ENCODE peak calls at places on chromosomes 7 and 10, in four cellular contexts. One of them, this sample, is unnamed.

GRCh38 chr7:119929891-119930290 is 343.1 kb upstream of the KCND2 start:
- DNase-seq in neural progenitor cell: no peak
- DNase-seq in GM23338: no peak
- DNase-seq in A673: no peak
- DNase-seq in this sample: no peak

GRCh38 chr7:495761-496321 is 23.8 kb downstream of the PDGFA start:
- DNase-seq in A673: no peak
- DNase-seq in GM23338: no peak
- DNase-seq in neural progenitor cell: no peak
- DNase-seq in this sample: no peak

GRCh38 chr7:112045222-112045621 is 161.0 kb downstream of the DOCK4 start:
- DNase-seq in A673: no peak
- DNase-seq in neural progenitor cell: no peak
- DNase-seq in GM23338: no peak
- DNase-seq in this sample: no peak

GRCh38 chr10:45354261-45354660 is 19.8 kb upstream of the ALOX5 start:
- DNase-seq in GM23338: no peak
- DNase-seq in A673: no peak
- DNase-seq in neural progenitor cell: no peak
- DNase-seq in this sample: no peak

GRCh38 chr10:28171468-28172235 is 131.2 kb downstream of the MPP7 start:
- DNase-seq in A673: no peak
- DNase-seq in GM23338: peak; percentile 24
- DNase-seq in neural progenitor cell: no peak
- DNase-seq in this sample: no peak

GRCh38 chr7:6577369-6578113 is at the start of gene ZDHHC4:
- DNase-seq in neural progenitor cell: peak; percentile 89
- DNase-seq in A673: peak; percentile 94
- DNase-seq in GM23338: peak; percentile 91
- DNase-seq in this sample: peak; percentile 58

GRCh38 chr7:194996-195829 is 2.8 kb downstream of the FAM20C start:
- DNase-seq in GM23338: no peak
- DNase-seq in A673: peak; percentile 18
- DNase-seq in neural progenitor cell: no peak
- DNase-seq in this sample: no peak

GRCh38 chr10:117214401-117214800 is 17.1 kb downstream of the KCNK18 start:
- DNase-seq in neural progenitor cell: no peak
- DNase-seq in A673: no peak
- DNase-seq in GM23338: no peak
- DNase-seq in this sample: no peak

GRCh38 chr10:87608756-87609155 is 50.9 kb upstream of the PAPSS2 start:
- DNase-seq in neural progenitor cell: no peak
- DNase-seq in GM23338: peak; percentile 25
- DNase-seq in A673: peak; percentile 34
- DNase-seq in this sample: no peak

GRCh38 chr10:61286695-61287094 is 166.5 kb downstream of the TMEM26 start:
- DNase-seq in A673: no peak
- DNase-seq in neural progenitor cell: no peak
- DNase-seq in GM23338: no peak
- DNase-seq in this sample: no peak

GRCh38 chr10:77029684-77030407 is 607.8 kb downstream of the KCNMA1 start:
- DNase-seq in GM23338: no peak
- DNase-seq in neural progenitor cell: no peak
- DNase-seq in A673: peak; percentile 14
- DNase-seq in this sample: no peak

GRCh38 chr10:105770813-105771212 is 1129.7 kb downstream of the SORCS3 start:
- DNase-seq in neural progenitor cell: peak; percentile 31
- DNase-seq in A673: no peak
- DNase-seq in GM23338: no peak
- DNase-seq in this sample: no peak

GRCh38 chr10:21424511-21424910 is 101.0 kb downstream of the SKIDA1 start:
- DNase-seq in GM23338: no peak
- DNase-seq in neural progenitor cell: no peak
- DNase-seq in A673: peak; percentile 87
- DNase-seq in this sample: no peak

GRCh38 chr10:10613654-10614244 is 403.9 kb upstream of the CELF2 start:
- DNase-seq in neural progenitor cell: no peak
- DNase-seq in GM23338: no peak
- DNase-seq in A673: no peak
- DNase-seq in this sample: no peak

GRCh38 chr10:25555865-25556264 is 378.2 kb upstream of the MYO3A start:
- DNase-seq in neural progenitor cell: no peak
- DNase-seq in A673: peak; percentile 31
- DNase-seq in GM23338: peak; percentile 48
- DNase-seq in this sample: no peak

GRCh38 chr10:120984221-120984620 is 133.1 kb downstream of the WDR11 start:
- DNase-seq in A673: no peak
- DNase-seq in GM23338: no peak
- DNase-seq in neural progenitor cell: no peak
- DNase-seq in this sample: no peak

GRCh38 chr7:111864291-111864976 is 302.1 kb upstream of the IMMP2L start:
- DNase-seq in neural progenitor cell: no peak
- DNase-seq in A673: no peak
- DNase-seq in GM23338: no peak
- DNase-seq in this sample: no peak

GRCh38 chr7:101125989-101126650 is 784 bp upstream of the SERPINE1 start:
- DNase-seq in A673: no peak
- DNase-seq in GM23338: no peak
- DNase-seq in neural progenitor cell: no peak
- DNase-seq in this sample: no peak

GRCh38 chr10:22219308-22219707 is 1.5 kb upstream of the EBLN1 start:
- DNase-seq in A673: no peak
- DNase-seq in GM23338: no peak
- DNase-seq in neural progenitor cell: no peak
- DNase-seq in this sample: no peak

GRCh38 chr10:66822801-66823200 is 103.0 kb upstream of the LRRTM3 start:
- DNase-seq in GM23338: peak; percentile 44
- DNase-seq in neural progenitor cell: peak; percentile 90
- DNase-seq in A673: peak; percentile 22
- DNase-seq in this sample: no peak

GRCh38 chr10:30007406-30007805 is 52.0 kb downstream of the JCAD start:
- DNase-seq in neural progenitor cell: no peak
- DNase-seq in A673: no peak
- DNase-seq in GM23338: no peak
- DNase-seq in this sample: no peak

GRCh38 chr7:50656141-50656895 is 91.1 kb upstream of the DDC start:
- DNase-seq in GM23338: no peak
- DNase-seq in neural progenitor cell: no peak
- DNase-seq in A673: no peak
- DNase-seq in this sample: no peak

GRCh38 chr7:42106562-42106961 is 130.4 kb downstream of the GLI3 start:
- DNase-seq in neural progenitor cell: no peak
- DNase-seq in A673: peak; percentile 32
- DNase-seq in GM23338: no peak
- DNase-seq in this sample: no peak

GRCh38 chr10:86170255-86171153 is 196.1 kb downstream of the GRID1 start:
- DNase-seq in neural progenitor cell: no peak
- DNase-seq in A673: no peak
- DNase-seq in GM23338: no peak
- DNase-seq in this sample: no peak

GRCh38 chr10:130775311-130775710 is 536.2 kb downstream of the TCERG1L start:
- DNase-seq in A673: no peak
- DNase-seq in neural progenitor cell: no peak
- DNase-seq in GM23338: no peak
- DNase-seq in this sample: no peak

GRCh38 chr7:133095119-133095671 is 13.3 kb upstream of the CHCHD3 start:
- DNase-seq in GM23338: no peak
- DNase-seq in A673: no peak
- DNase-seq in neural progenitor cell: peak; percentile 5
- DNase-seq in this sample: no peak

GRCh38 chr10:95496951-95497350 is 64.2 kb downstream of the SORBS1 start:
- DNase-seq in neural progenitor cell: no peak
- DNase-seq in A673: no peak
- DNase-seq in GM23338: no peak
- DNase-seq in this sample: no peak

DNA sequence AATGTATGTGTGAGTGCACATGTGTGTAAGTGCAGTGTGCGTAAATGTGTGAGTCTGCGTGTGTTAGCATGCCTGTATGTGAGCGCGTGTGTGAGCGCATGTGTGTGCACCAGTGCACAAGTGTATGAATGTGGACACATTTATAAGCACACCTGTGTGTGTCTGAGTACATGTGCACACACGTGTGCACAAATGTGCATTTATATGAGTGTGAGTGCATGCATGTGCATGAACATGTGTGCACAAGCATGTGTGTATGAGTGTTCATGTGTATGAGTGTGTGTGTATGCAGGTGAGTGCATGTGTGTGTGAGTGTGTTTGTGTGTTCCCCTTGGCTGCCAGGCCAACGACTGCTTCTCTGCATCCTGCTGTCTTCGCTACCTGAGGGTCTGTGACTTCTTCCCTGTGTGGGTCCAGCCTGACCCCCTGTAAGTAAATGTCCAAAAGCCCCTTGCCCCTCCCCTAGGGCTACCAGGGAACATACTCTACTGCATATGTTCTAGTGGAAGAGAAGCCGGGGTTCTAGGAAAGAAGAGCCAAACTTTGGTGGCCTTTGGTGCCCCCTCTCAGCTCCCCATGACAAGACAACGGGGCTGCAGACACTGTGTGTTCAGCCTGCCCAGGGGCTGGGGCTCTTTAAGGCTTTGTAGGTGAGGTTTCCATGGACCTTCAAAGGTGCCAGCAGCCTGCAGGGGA is 17.0 kb downstream of the GOLGA7B start:
- DNase-seq in A673: no peak
- DNase-seq in GM23338: peak; percentile 38
- DNase-seq in neural progenitor cell: peak; percentile 22
- DNase-seq in this sample: no peak
- TF ChIP-seq CTCF in A673: no peak
- TF ChIP-seq CTCF in GM23338: peak; percentile 57
- TF ChIP-seq CTCF in neural progenitor cell: peak; percentile 19
- TF ChIP-seq CTCF in this sample: no peak

DNA sequence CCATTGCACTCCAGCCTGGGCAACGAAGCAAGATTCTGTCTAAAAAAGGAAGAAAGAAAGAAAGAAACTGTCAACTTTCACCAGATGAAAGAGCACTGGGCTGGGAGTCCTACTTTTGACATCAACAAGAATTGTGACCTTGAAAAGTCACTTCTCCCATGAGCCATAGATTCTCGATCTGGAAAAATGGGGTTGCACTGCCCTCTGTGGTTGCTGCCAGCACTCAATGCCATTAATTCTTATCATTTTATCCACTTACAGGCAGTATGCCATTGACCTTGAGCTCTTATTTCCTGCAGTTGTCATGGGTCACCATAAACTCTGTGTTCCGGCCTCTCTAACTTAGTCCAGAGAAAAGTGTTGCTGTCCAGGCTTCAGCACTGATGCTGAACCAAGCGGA is 137.2 kb downstream of the NOC3L start:
- DNase-seq in neural progenitor cell: no peak
- DNase-seq in GM23338: peak; percentile 56
- DNase-seq in A673: no peak
- DNase-seq in this sample: no peak
- TF ChIP-seq CTCF in neural progenitor cell: peak; percentile 25
- TF ChIP-seq CTCF in GM23338: peak; percentile 72
- TF ChIP-seq CTCF in A673: peak; percentile 34
- TF ChIP-seq CTCF in this sample: no peak

GRCh38 chr7:32072397-32072796 is 2.2 kb upstream of the PDE1C start:
- DNase-seq in neural progenitor cell: no peak
- DNase-seq in A673: peak; percentile 10
- DNase-seq in GM23338: no peak
- DNase-seq in this sample: no peak
- TF ChIP-seq CTCF in neural progenitor cell: peak; percentile 18
- TF ChIP-seq CTCF in A673: peak; percentile 29
- TF ChIP-seq CTCF in GM23338: no peak
- TF ChIP-seq CTCF in this sample: no peak

GRCh38 chr10:33484787-33485186 is 150.3 kb upstream of the NRP1 start:
- DNase-seq in A673: peak; percentile 62
- DNase-seq in GM23338: peak; percentile 46
- DNase-seq in neural progenitor cell: peak; percentile 79
- DNase-seq in this sample: no peak

GRCh38 chr10:33489606-33490176 is 155.2 kb upstream of the NRP1 start:
- DNase-seq in neural progenitor cell: no peak
- DNase-seq in A673: no peak
- DNase-seq in GM23338: no peak
- DNase-seq in this sample: no peak

GRCh38 chr10:33485276-33485675 is 150.8 kb upstream of the NRP1 start:
- DNase-seq in A673: no peak
- DNase-seq in neural progenitor cell: peak; percentile 64
- DNase-seq in GM23338: no peak
- DNase-seq in this sample: no peak

GRCh38 chr10:33483124-33483794 is 148.8 kb upstream of the NRP1 start:
- DNase-seq in neural progenitor cell: peak; percentile 90
- DNase-seq in GM23338: peak; percentile 29
- DNase-seq in A673: peak; percentile 50
- DNase-seq in this sample: no peak

DNA sequence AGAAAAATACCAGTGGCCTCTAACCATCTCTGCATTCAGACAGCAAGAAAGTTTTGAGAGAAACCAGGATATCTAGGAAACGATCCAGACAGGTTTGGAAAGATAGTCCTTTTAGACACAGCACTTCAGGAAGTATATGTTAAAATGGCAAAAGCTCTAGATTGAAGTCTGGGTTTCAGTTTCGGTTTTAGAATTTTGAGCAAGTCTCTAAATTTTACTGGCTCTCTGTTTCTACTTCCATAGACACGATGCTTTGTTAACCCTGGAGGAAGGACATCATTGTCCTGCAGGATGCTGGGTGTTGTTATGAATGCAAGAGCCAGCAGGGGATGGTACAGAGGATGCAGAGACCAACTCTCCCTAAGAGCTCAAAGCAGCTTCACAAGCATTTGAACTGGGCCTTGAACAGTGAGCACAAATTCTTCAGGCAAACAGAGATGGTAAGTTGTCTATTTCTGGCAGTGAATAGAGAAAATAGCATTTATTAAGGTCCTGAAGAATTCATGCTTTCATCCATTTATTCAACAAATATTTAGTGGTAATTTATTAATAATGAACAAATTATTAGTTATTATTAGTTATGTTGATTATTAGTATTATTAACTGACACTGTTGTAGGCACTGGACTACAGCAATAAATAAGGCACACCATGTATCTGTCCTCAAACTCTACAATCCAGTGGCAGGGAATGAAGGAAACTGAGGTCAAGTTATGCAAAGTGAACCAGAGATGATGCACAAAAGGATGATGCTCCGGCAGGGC is 152.7 kb upstream of the NRP1 start:
- DNase-seq in GM23338: no peak
- DNase-seq in A673: peak; percentile 4
- DNase-seq in neural progenitor cell: peak; percentile 8
- DNase-seq in this sample: no peak
- TF ChIP-seq CTCF in GM23338: no peak
- TF ChIP-seq CTCF in A673: no peak
- TF ChIP-seq CTCF in neural progenitor cell: no peak
- TF ChIP-seq CTCF in this sample: no peak

This sample was measured in omental fat pad.